ENCODE peak calls at places on chromosomes 2 and 18, in seven cellular contexts. C is WTC11, X is HCT116, R is Right ventricle myocardium inferior, B is body of pancreas, K is ecto neural progenitor cell, S is occipital lobe. D is an unnamed sample.
A peak's percentile ranks its signal among the peaks of the same experiment; 100 is the strongest.

GRCh38 chr18:26159353-26159752 is 25.7 kb downstream of the PSMA8 start:
- DNase-seq in R (no peak), C (no peak), B (no peak), X (peak; percentile 1), K (no peak), S (no peak), D (no peak)

GRCh38 chr18:40423291-40423690 is 1531.7 kb upstream of the PIK3C3 start:
- DNase-seq in X (no peak), S (no peak), K (no peak), R (no peak), C (no peak), B (no peak), D (no peak)

GRCh38 chr2:10419553-10420257 is 28.4 kb downstream of the ODC1 start:
- DNase-seq in S (no peak), C (no peak), X (no peak), B (no peak), K (no peak), R (peak; percentile 72), D (no peak)

GRCh38 chr2:28250006-28250405 is 142.7 kb upstream of the FOSL2 start:
- DNase-seq in K (no peak), R (no peak), C (no peak), S (no peak), B (no peak), X (peak; percentile 8), D (no peak)

GRCh38 chr18:39486268-39486667 is 1920.7 kb upstream of the CELF4 start:
- DNase-seq in S (no peak), X (no peak), C (peak; percentile 11), B (no peak), K (no peak), R (no peak), D (no peak)

GRCh38 chr18:74928194-74928968 is 280.6 kb downstream of the PTGR3 start:
- DNase-seq in R (no peak), C (no peak), K (no peak), X (no peak), S (no peak), B (no peak), D (no peak)

GRCh38 chr2:238290079-238290478 is 1.7 kb upstream of the PER2 start:
- DNase-seq in C (peak; percentile 55), X (peak; percentile 71), S (no peak), K (no peak), R (peak; percentile 72), B (peak; percentile 80), D (no peak)

GRCh38 chr18:45774065-45774521 is 50.1 kb downstream of the SLC14A1 start:
- DNase-seq in X (no peak), K (no peak), B (no peak), R (no peak), C (no peak), S (no peak), D (peak; percentile 28)

GRCh38 chr18:22683196-22683676 is 249.9 kb upstream of the RBBP8 start:
- DNase-seq in C (no peak), X (no peak), K (no peak), R (no peak), B (peak; percentile 88), S (no peak), D (peak; percentile 15)

GRCh38 chr2:85308951-85309555 is 18.7 kb downstream of the TGOLN2 start:
- DNase-seq in X (no peak), R (no peak), S (no peak), B (peak; percentile 22), C (no peak), K (no peak), D (no peak)

GRCh38 chr18:24811963-24812681 is 351.7 kb downstream of the HRH4 start:
- DNase-seq in K (no peak), R (no peak), B (no peak), S (no peak), C (no peak), X (no peak), D (no peak)

GRCh38 chr2:227430644-227431043 is 41.3 kb upstream of the AGFG1 start:
- DNase-seq in S (no peak), C (no peak), X (no peak), R (no peak), K (no peak), B (no peak), D (no peak)

GRCh38 chr2:68974251-68974650 is at the start of gene GKN1:
- DNase-seq in B (no peak), X (no peak), S (no peak), K (no peak), C (no peak), R (no peak), D (no peak)

GRCh38 chr2:185738679-185739472 is at the start of gene FSIP2:
- DNase-seq in R (peak; percentile 77), K (peak; percentile 95), B (peak; percentile 87), X (no peak), C (peak; percentile 97), S (no peak), D (no peak)

GRCh38 chr2:98556634-98557033 is 51.7 kb downstream of the COA5 start:
- DNase-seq in K (no peak), R (no peak), B (no peak), S (no peak), X (no peak), C (no peak), D (no peak)

GRCh38 chr18:48479531-48479930 is 59.3 kb upstream of the CTIF start:
- DNase-seq in X (no peak), R (no peak), B (no peak), C (no peak), S (no peak), K (no peak), D (no peak)

GRCh38 chr2:114011709-114012108 is 121.8 kb downstream of the ACTR3 start:
- DNase-seq in S (no peak), X (no peak), B (no peak), C (no peak), K (no peak), R (no peak), D (no peak)

GRCh38 chr2:198054299-198054698 is 249.9 kb downstream of the PLCL1 start:
- DNase-seq in B (peak; percentile 18), C (peak; percentile 40), K (no peak), R (no peak), X (peak; percentile 1), S (no peak), D (peak; percentile 53)

GRCh38 chr2:44778221-44778654 is 163.3 kb upstream of the SIX3 start:
- DNase-seq in S (no peak), B (no peak), C (peak; percentile 60), R (no peak), X (no peak), K (peak; percentile 77), D (no peak)